ENCODE peak calls at places on chromosomes 12 and 14, in six cellular contexts. J is endothelial cell; C is neural progenitor cell; N is tibial nerve; D is CD8-positive, alpha-beta T cell; H is SIG-M5. K is an unnamed sample.

GRCh38 chr12:116885496-116885895 is 4.3 kb upstream of the HRK start:
- DNase-seq in J (no peak), C (no peak), N (no peak), D (no peak), H (peak; percentile 86), K (no peak)

GRCh38 chr14:24171422-24172260 is at the start of gene REC8:
- DNase-seq in J (peak; percentile 90), C (peak; percentile 99), N (peak; percentile 63), D (peak; percentile 62), H (no peak), K (no peak)

GRCh38 chr12:15855646-15856045 is 26.5 kb upstream of the STRAP start:
- DNase-seq in J (no peak), C (no peak), N (no peak), D (no peak), H (no peak), K (no peak)

GRCh38 chr12:11794311-11794710 is 144.8 kb downstream of the ETV6 start:
- DNase-seq in J (no peak), C (no peak), N (no peak), D (no peak), H (no peak), K (no peak)

GRCh38 chr14:68589447-68590232 is 203.2 kb downstream of the ZFP36L1 start:
- DNase-seq in J (no peak), C (no peak), N (no peak), D (no peak), H (no peak), K (peak; percentile 85)

GRCh38 chr12:4193821-4194220 is 79.7 kb upstream of the CCND2 start:
- DNase-seq in J (no peak), C (no peak), N (no peak), D (no peak), H (no peak), K (no peak)

GRCh38 chr12:56676851-56677601 is 11.1 kb downstream of the PTGES3 start:
- DNase-seq in J (no peak), C (no peak), N (no peak), D (no peak), H (no peak), K (no peak)

GRCh38 chr12:40028296-40028695 is 77.6 kb downstream of the SLC2A13 start:
- DNase-seq in J (no peak), C (no peak), N (no peak), D (no peak), H (no peak), K (no peak)

GRCh38 chr14:98803196-98803595 is 468.8 kb downstream of the BCL11B start:
- DNase-seq in J (no peak), C (no peak), N (no peak), D (no peak), H (no peak), K (no peak)

GRCh38 chr12:96882862-96883261 is 24.2 kb upstream of the NEDD1 start:
- DNase-seq in J (no peak), C (no peak), N (no peak), D (no peak), H (no peak), K (peak; percentile 32)

GRCh38 chr12:124884587-124885438 is 21.1 kb upstream of the SCARB1 start:
- DNase-seq in J (no peak), C (peak; percentile 43), N (no peak), D (no peak), H (no peak), K (no peak)

GRCh38 chr12:22858849-22859569 is 234.0 kb downstream of the ETNK1 start:
- DNase-seq in J (no peak), C (no peak), N (no peak), D (no peak), H (no peak), K (no peak)

GRCh38 chr12:56601503-56601902 is 28.6 kb downstream of the BAZ2A start:
- DNase-seq in J (peak; percentile 28), C (no peak), N (no peak), D (no peak), H (no peak), K (no peak)

GRCh38 chr12:56293785-56294184 is 6.3 kb downstream of the CS start:
- DNase-seq in J (no peak), C (no peak), N (no peak), D (no peak), H (no peak), K (no peak)

GRCh38 chr12:102120564-102120873 is 536 bp downstream of the PARPBP start:
- DNase-seq in J (no peak), C (peak; percentile 1), N (no peak), D (no peak), H (no peak), K (no peak)

K was measured in GM04503.